ENCODE peak calls at places on chromosomes 5 and 9, in nine cellular contexts. One of them, this sample, is unnamed.

GRCh38 chr9:14992516-14992915 is 82.3 kb upstream of the FREM1 start:
- DNase-seq in kidney tubule cell: no peak
- DNase-seq in ELR: no peak
- DNase-seq in AG09319: no peak
- DNase-seq in HFFc6: no peak
- DNase-seq in upper lobe of right lung: no peak
- DNase-seq in left lung: no peak
- DNase-seq in HTR-8/SVneo: no peak
- DNase-seq in Caki2: no peak
- DNase-seq in this sample: no peak

GRCh38 chr5:178238313-178238635 is 5.7 kb upstream of the PHYKPL start:
- DNase-seq in Caki2: no peak
- DNase-seq in ELR: no peak
- DNase-seq in HFFc6: no peak
- DNase-seq in kidney tubule cell: no peak
- DNase-seq in upper lobe of right lung: no peak
- DNase-seq in AG09319: no peak
- DNase-seq in HTR-8/SVneo: no peak
- DNase-seq in left lung: peak
- DNase-seq in this sample: no peak

GRCh38 chr9:104944356-104944755 is 16.4 kb upstream of the ABCA1 start:
- DNase-seq in left lung: no peak
- DNase-seq in AG09319: no peak
- DNase-seq in ELR: peak
- DNase-seq in HTR-8/SVneo: no peak
- DNase-seq in kidney tubule cell: no peak
- DNase-seq in HFFc6: no peak
- DNase-seq in upper lobe of right lung: no peak
- DNase-seq in Caki2: no peak
- DNase-seq in this sample: no peak

GRCh38 chr9:7293091-7293490 is 506.5 kb downstream of the DMAC1 start:
- DNase-seq in Caki2: no peak
- DNase-seq in upper lobe of right lung: no peak
- DNase-seq in ELR: no peak
- DNase-seq in AG09319: no peak
- DNase-seq in left lung: no peak
- DNase-seq in HTR-8/SVneo: no peak
- DNase-seq in kidney tubule cell: no peak
- DNase-seq in HFFc6: no peak
- DNase-seq in this sample: no peak

GRCh38 chr9:115382865-115383264 is 264.9 kb upstream of the TNC start:
- DNase-seq in Caki2: no peak
- DNase-seq in ELR: no peak
- DNase-seq in left lung: no peak
- DNase-seq in HFFc6: no peak
- DNase-seq in upper lobe of right lung: no peak
- DNase-seq in AG09319: no peak
- DNase-seq in kidney tubule cell: no peak
- DNase-seq in HTR-8/SVneo: no peak
- DNase-seq in this sample: no peak

GRCh38 chr5:175824621-175825020 is 46.8 kb upstream of the CPLX2 start:
- DNase-seq in left lung: no peak
- DNase-seq in AG09319: no peak
- DNase-seq in HFFc6: no peak
- DNase-seq in Caki2: no peak
- DNase-seq in upper lobe of right lung: no peak
- DNase-seq in HTR-8/SVneo: no peak
- DNase-seq in kidney tubule cell: peak
- DNase-seq in ELR: no peak
- DNase-seq in this sample: no peak

GRCh38 chr9:128118971-128119665 is 8.4 kb downstream of the PTGES2 start:
- DNase-seq in ELR: no peak
- DNase-seq in upper lobe of right lung: no peak
- DNase-seq in left lung: peak
- DNase-seq in kidney tubule cell: no peak
- DNase-seq in HFFc6: no peak
- DNase-seq in HTR-8/SVneo: no peak
- DNase-seq in AG09319: no peak
- DNase-seq in Caki2: no peak
- DNase-seq in this sample: peak

GRCh38 chr9:109652971-109653370 is 127.0 kb upstream of the PALM2AKAP2 start:
- DNase-seq in HTR-8/SVneo: peak
- DNase-seq in Caki2: no peak
- DNase-seq in HFFc6: peak
- DNase-seq in upper lobe of right lung: no peak
- DNase-seq in left lung: no peak
- DNase-seq in AG09319: no peak
- DNase-seq in ELR: peak
- DNase-seq in kidney tubule cell: peak
- DNase-seq in this sample: no peak

GRCh38 chr9:126157826-126158431 is 168.7 kb upstream of the MVB12B start:
- DNase-seq in HTR-8/SVneo: no peak
- DNase-seq in ELR: no peak
- DNase-seq in HFFc6: no peak
- DNase-seq in upper lobe of right lung: peak
- DNase-seq in left lung: no peak
- DNase-seq in Caki2: no peak
- DNase-seq in AG09319: no peak
- DNase-seq in kidney tubule cell: no peak
- DNase-seq in this sample: no peak

GRCh38 chr5:96870094-96871021 is 5.9 kb upstream of the ERAP2 start:
- DNase-seq in HTR-8/SVneo: no peak
- DNase-seq in HFFc6: no peak
- DNase-seq in left lung: no peak
- DNase-seq in AG09319: no peak
- DNase-seq in kidney tubule cell: no peak
- DNase-seq in upper lobe of right lung: no peak
- DNase-seq in Caki2: no peak
- DNase-seq in ELR: no peak
- DNase-seq in this sample: no peak

GRCh38 chr9:137168907-137169763 is 716 bp downstream of the LRRC26 start:
- DNase-seq in kidney tubule cell: peak
- DNase-seq in AG09319: no peak
- DNase-seq in left lung: no peak
- DNase-seq in Caki2: peak
- DNase-seq in HTR-8/SVneo: peak
- DNase-seq in ELR: peak
- DNase-seq in upper lobe of right lung: no peak
- DNase-seq in HFFc6: no peak
- DNase-seq in this sample: peak

GRCh38 chr9:122815544-122815943 is 12.8 kb downstream of the PDCL start:
- DNase-seq in left lung: no peak
- DNase-seq in upper lobe of right lung: no peak
- DNase-seq in HTR-8/SVneo: no peak
- DNase-seq in Caki2: no peak
- DNase-seq in kidney tubule cell: peak
- DNase-seq in HFFc6: no peak
- DNase-seq in AG09319: no peak
- DNase-seq in ELR: no peak
- DNase-seq in this sample: no peak

GRCh38 chr9:123302348-123303214 is 34.2 kb upstream of the STRBP start:
- DNase-seq in ELR: no peak
- DNase-seq in HFFc6: no peak
- DNase-seq in kidney tubule cell: no peak
- DNase-seq in upper lobe of right lung: no peak
- DNase-seq in AG09319: no peak
- DNase-seq in HTR-8/SVneo: no peak
- DNase-seq in Caki2: no peak
- DNase-seq in left lung: no peak
- DNase-seq in this sample: no peak

GRCh38 chr5:418681-419121 is 24.3 kb upstream of the EXOC3 start:
- DNase-seq in Caki2: no peak
- DNase-seq in HTR-8/SVneo: no peak
- DNase-seq in AG09319: no peak
- DNase-seq in upper lobe of right lung: peak
- DNase-seq in HFFc6: no peak
- DNase-seq in left lung: peak
- DNase-seq in ELR: peak
- DNase-seq in kidney tubule cell: no peak
- DNase-seq in this sample: no peak

GRCh38 chr9:86337469-86338107 is 16.6 kb downstream of the TUT7 start:
- DNase-seq in kidney tubule cell: no peak
- DNase-seq in HFFc6: no peak
- DNase-seq in Caki2: no peak
- DNase-seq in ELR: no peak
- DNase-seq in AG09319: no peak
- DNase-seq in HTR-8/SVneo: no peak
- DNase-seq in left lung: no peak
- DNase-seq in upper lobe of right lung: no peak
- DNase-seq in this sample: no peak

GRCh38 chr5:95727764-95728191 is 3.4 kb upstream of the RHOBTB3 start:
- DNase-seq in HTR-8/SVneo: no peak
- DNase-seq in kidney tubule cell: peak
- DNase-seq in AG09319: no peak
- DNase-seq in left lung: no peak
- DNase-seq in ELR: no peak
- DNase-seq in Caki2: no peak
- DNase-seq in upper lobe of right lung: no peak
- DNase-seq in HFFc6: no peak
- DNase-seq in this sample: peak

GRCh38 chr5:153321478-153321877 is 169.0 kb upstream of the GRIA1 start:
- DNase-seq in ELR: no peak
- DNase-seq in upper lobe of right lung: no peak
- DNase-seq in HFFc6: no peak
- DNase-seq in left lung: no peak
- DNase-seq in HTR-8/SVneo: no peak
- DNase-seq in Caki2: no peak
- DNase-seq in kidney tubule cell: no peak
- DNase-seq in AG09319: no peak
- DNase-seq in this sample: no peak